ENCODE peak calls at places on chromosomes 12 and 14, in four cellular contexts. U is effector CD4-positive, alpha-beta T cell; S is cardiac muscle cell; J is stimulated activated CD8-positive, alpha-beta memory T cell treated with anti-CD3 and anti-CD28 coated beads, Interleukin-2, amount 100 ng/mL, for 1 hour. T is an unnamed sample.

GRCh38 chr14:21384494-21384851 is 654 bp upstream of the SUPT16H start:
- DNase-seq in U (no peak), S (no peak), J (no peak), T (no peak)

GRCh38 chr14:22412936-22413411 is 176.1 kb downstream of the DAD1 start:
- DNase-seq in U (no peak), S (no peak), J (no peak), T (no peak)

GRCh38 chr14:106276326-106277267 is 750.2 kb downstream of the TMEM121 start:
- DNase-seq in U (no peak), S (no peak), J (no peak), T (no peak)

GRCh38 chr12:75816892-75817291 is 214.7 kb downstream of the PHLDA1 start:
- DNase-seq in U (no peak), S (no peak), J (no peak), T (no peak)

GRCh38 chr12:121796855-121797751 is 3.6 kb upstream of the RHOF start:
- DNase-seq in U (no peak), S (peak; percentile 94), J (no peak), T (no peak)

GRCh38 chr14:91508105-91508504 is 2.0 kb downstream of the PPP4R3A start:
- DNase-seq in U (no peak), S (no peak), J (no peak), T (no peak)

GRCh38 chr14:92967346-92967926 is 44.5 kb downstream of the CHGA start:
- DNase-seq in U (no peak), S (no peak), J (no peak), T (no peak)

GRCh38 chr12:128661216-128661550 is 162.6 kb downstream of the SLC15A4 start:
- DNase-seq in U (no peak), S (no peak), J (no peak), T (no peak)

GRCh38 chr14:51165415-51165814 is 70.5 kb upstream of the TRIM9 start:
- DNase-seq in U (no peak), S (no peak), J (no peak), T (no peak)

GRCh38 chr12:96902076-96902475 is 5.0 kb upstream of the NEDD1 start:
- DNase-seq in U (no peak), S (no peak), J (no peak), T (no peak)

GRCh38 chr14:54356172-54356571 is 40.6 kb upstream of the CDKN3 start:
- DNase-seq in U (no peak), S (peak; percentile 33), J (no peak), T (no peak)

GRCh38 chr12:115096673-115097349 is 412.8 kb upstream of the TBX3 start:
- DNase-seq in U (no peak), S (no peak), J (no peak), T (no peak)

GRCh38 chr12:238116-238515 is 24.2 kb upstream of the SLC6A12 start:
- DNase-seq in U (no peak), S (no peak), J (no peak), T (no peak)

GRCh38 chr14:77140343-77140936 is 1.2 kb downstream of the ZDHHC22 start:
- DNase-seq in U (no peak), S (no peak), J (no peak), T (no peak)

GRCh38 chr14:77859934-77860570 is 60.1 kb downstream of the ADCK1 start:
- DNase-seq in U (no peak), S (peak; percentile 23), J (no peak), T (no peak)

GRCh38 chr12:13316847-13317246 is 120.3 kb downstream of the EMP1 start:
- DNase-seq in U (no peak), S (no peak), J (no peak), T (no peak)

T was measured in GM12892.